ENCODE peak calls at places on chromosome 15, in five cellular contexts. O, Z, M, L and S are unnamed samples.

GRCh38 chr15:39657714-39658113 is 76.8 kb downstream of the THBS1 start:
- DNase-seq in O (no peak), Z (no peak), M (no peak), L (no peak), S (no peak)

GRCh38 chr15:58043192-58043903 is 22.2 kb downstream of the ALDH1A2 start:
- DNase-seq in O (peak), Z (peak), M (no peak), L (peak), S (no peak)

GRCh38 chr15:101047301-101047781 is 128.2 kb downstream of the LRRK1 start:
- DNase-seq in O (peak), Z (no peak), M (no peak), L (no peak), S (no peak)

GRCh38 chr15:79292011-79292410 is 9.5 kb downstream of the ANKRD34C start:
- DNase-seq in O (no peak), Z (no peak), M (no peak), L (no peak), S (no peak)

GRCh38 chr15:45734244-45734643 is 99.4 kb downstream of the SQOR start:
- DNase-seq in O (no peak), Z (no peak), M (no peak), L (no peak), S (no peak)

GRCh38 chr15:92693922-92694331 is 38.4 kb upstream of the FAM174B start:
- DNase-seq in O (no peak), Z (no peak), M (no peak), L (no peak), S (no peak)

GRCh38 chr15:29812384-29812694 is 9.9 kb downstream of the TJP1 start:
- DNase-seq in O (no peak), Z (no peak), M (no peak), L (no peak), S (no peak)

GRCh38 chr15:74184582-74185091 is 11.1 kb downstream of the ISLR start:
- DNase-seq in O (no peak), Z (no peak), M (no peak), L (no peak), S (no peak)

GRCh38 chr15:60047701-60048100 is 43.6 kb downstream of the FOXB1 start:
- DNase-seq in O (no peak), Z (no peak), M (no peak), L (no peak), S (no peak)

GRCh38 chr15:56244811-56245576 is 1.3 kb upstream of the RFX7 start:
- DNase-seq in O (peak), Z (peak), M (no peak), L (peak), S (no peak)

GRCh38 chr15:48803877-48804276 is 7.0 kb downstream of the CEP152 start:
- DNase-seq in O (no peak), Z (no peak), M (no peak), L (no peak), S (no peak)

GRCh38 chr15:96200357-96200972 is 130.0 kb upstream of the NR2F2 start:
- DNase-seq in O (no peak), Z (no peak), M (no peak), L (no peak), S (no peak)

GRCh38 chr15:91555307-91555706 is 298.2 kb upstream of the SLCO3A1 start:
- DNase-seq in O (no peak), Z (no peak), M (no peak), L (no peak), S (no peak)

GRCh38 chr15:40456738-40457137 is 14.0 kb upstream of the CHST14 start:
- DNase-seq in O (no peak), Z (no peak), M (no peak), L (no peak), S (no peak)

GRCh38 chr15:98904466-98905048 is 103.0 kb downstream of the PGPEP1L start:
- DNase-seq in O (peak), Z (no peak), M (no peak), L (no peak), S (peak)

GRCh38 chr15:40873625-40874561 is at the start of gene RHOV:
- DNase-seq in O (peak), Z (no peak), M (peak), L (peak), S (peak)

GRCh38 chr15:22786868-22787698 is 639 bp downstream of the NIPA1 start:
- DNase-seq in O (peak), Z (peak), M (no peak), L (no peak), S (no peak)

GRCh38 chr15:101286471-101287114 is 8.5 kb downstream of the SNRPA1 start:
- DNase-seq in O (no peak), Z (no peak), M (no peak), L (no peak), S (no peak)

GRCh38 chr15:23823508-23823907 is 136.4 kb upstream of the NDN start:
- DNase-seq in O (no peak), Z (no peak), M (no peak), L (no peak), S (no peak)

GRCh38 chr15:42144841-42145375 is 11.5 kb downstream of the PLA2G4F start:
- DNase-seq in O (no peak), Z (no peak), M (no peak), L (no peak), S (no peak)

GRCh38 chr15:41887893-41888292 is 6.0 kb downstream of the SPTBN5 start:
- DNase-seq in O (no peak), Z (no peak), M (no peak), L (no peak), S (no peak)

GRCh38 chr15:85702321-85703230 is 92.1 kb downstream of the KLHL25 start:
- DNase-seq in O (no peak), Z (no peak), M (no peak), L (no peak), S (no peak)

GRCh38 chr15:98914626-98915025 is 93.0 kb downstream of the PGPEP1L start:
- DNase-seq in O (no peak), Z (no peak), M (no peak), L (no peak), S (no peak)

GRCh38 chr15:74817370-74817737 is 4.7 kb downstream of the LMAN1L start:
- DNase-seq in O (peak), Z (no peak), M (no peak), L (peak), S (no peak)

GRCh38 chr15:31172606-31173005 is 71.1 kb upstream of the TRPM1 start:
- DNase-seq in O (no peak), Z (no peak), M (no peak), L (no peak), S (no peak)

GRCh38 chr15:72740202-72740601 is 43.4 kb downstream of the ADPGK start:
- DNase-seq in O (no peak), Z (no peak), M (peak), L (no peak), S (peak)

GRCh38 chr15:52483712-52484111 is 45.0 kb downstream of the MYO5A start:
- DNase-seq in O (no peak), Z (no peak), M (no peak), L (no peak), S (no peak)

GRCh38 chr15:63917588-63918316 is 84.0 kb upstream of the HERC1 start:
- DNase-seq in O (no peak), Z (no peak), M (no peak), L (peak), S (no peak)

GRCh38 chr15:69265347-69265955 is 33.3 kb upstream of the PAQR5 start:
- DNase-seq in O (no peak), Z (no peak), M (no peak), L (no peak), S (no peak)

GRCh38 chr15:39270976-39271375 is 309.9 kb upstream of the THBS1 start:
- DNase-seq in O (no peak), Z (no peak), M (no peak), L (no peak), S (no peak)

GRCh38 chr15:45338417-45338816 is 39.9 kb downstream of the GATM start:
- DNase-seq in O (no peak), Z (no peak), M (no peak), L (no peak), S (no peak)

GRCh38 chr15:67840747-67841634 is 1.1 kb upstream of the RNU6-1 start:
- DNase-seq in O (peak), Z (no peak), M (no peak), L (no peak), S (no peak)

GRCh38 chr15:63718590-63719035 is 115.1 kb downstream of the HERC1 start:
- DNase-seq in O (no peak), Z (no peak), M (no peak), L (no peak), S (no peak)

GRCh38 chr15:70701891-70702568 is 61.3 kb downstream of the UACA start:
- DNase-seq in O (no peak), Z (no peak), M (no peak), L (no peak), S (no peak)

GRCh38 chr15:25863067-25863967 is at the start of gene ATP10A:
- DNase-seq in O (no peak), Z (no peak), M (no peak), L (peak), S (no peak)

GRCh38 chr15:62138124-62138523 is 27.0 kb downstream of the C2CD4B start:
- DNase-seq in O (no peak), Z (no peak), M (no peak), L (no peak), S (no peak)

GRCh38 chr15:68113751-68114150 is 59.6 kb downstream of the PIAS1 start:
- DNase-seq in O (no peak), Z (no peak), M (no peak), L (no peak), S (no peak)